ENCODE peak calls at places on chromosomes 3 and 15, in six cellular contexts. One of them, this sample, is unnamed.

GRCh38 chr15:80526556-80527340 is 122.6 kb downstream of the ARNT2 start:
- DNase-seq in activated T-helper 9 cell treated with anti-CD3 and anti-CD28 coated beads, Interleukin-2, amount 50 U/mL, for 16 hours: no peak
- DNase-seq in choroid plexus epithelial cell: peak; percentile 91
- DNase-seq in transverse colon: no peak
- DNase-seq in adipocyte: peak; percentile 48
- DNase-seq in islet precursor cell: no peak
- DNase-seq in this sample: no peak

GRCh38 chr3:73405853-73406252 is 218.9 kb downstream of the PDZRN3 start:
- DNase-seq in activated T-helper 9 cell treated with anti-CD3 and anti-CD28 coated beads, Interleukin-2, amount 50 U/mL, for 16 hours: no peak
- DNase-seq in transverse colon: no peak
- DNase-seq in islet precursor cell: no peak
- DNase-seq in adipocyte: peak; percentile 32
- DNase-seq in choroid plexus epithelial cell: no peak
- DNase-seq in this sample: no peak

GRCh38 chr15:55802600-55803376 is 59.8 kb upstream of the PRTG start:
- DNase-seq in choroid plexus epithelial cell: no peak
- DNase-seq in transverse colon: no peak
- DNase-seq in activated T-helper 9 cell treated with anti-CD3 and anti-CD28 coated beads, Interleukin-2, amount 50 U/mL, for 16 hours: no peak
- DNase-seq in adipocyte: no peak
- DNase-seq in islet precursor cell: peak; percentile 53
- DNase-seq in this sample: no peak

GRCh38 chr3:62727576-62727975 is 147.6 kb downstream of the CADPS start:
- DNase-seq in islet precursor cell: no peak
- DNase-seq in activated T-helper 9 cell treated with anti-CD3 and anti-CD28 coated beads, Interleukin-2, amount 50 U/mL, for 16 hours: no peak
- DNase-seq in adipocyte: no peak
- DNase-seq in transverse colon: no peak
- DNase-seq in choroid plexus epithelial cell: peak; percentile 2
- DNase-seq in this sample: no peak

GRCh38 chr3:32290619-32291018 is 52.1 kb downstream of the CMTM8 start:
- DNase-seq in activated T-helper 9 cell treated with anti-CD3 and anti-CD28 coated beads, Interleukin-2, amount 50 U/mL, for 16 hours: no peak
- DNase-seq in choroid plexus epithelial cell: no peak
- DNase-seq in adipocyte: no peak
- DNase-seq in islet precursor cell: no peak
- DNase-seq in transverse colon: no peak
- DNase-seq in this sample: peak; percentile 19

GRCh38 chr3:177810162-177810623 is 612.9 kb upstream of the TBL1XR1 start:
- DNase-seq in adipocyte: peak; percentile 96
- DNase-seq in islet precursor cell: no peak
- DNase-seq in choroid plexus epithelial cell: peak; percentile 97
- DNase-seq in activated T-helper 9 cell treated with anti-CD3 and anti-CD28 coated beads, Interleukin-2, amount 50 U/mL, for 16 hours: no peak
- DNase-seq in transverse colon: no peak
- DNase-seq in this sample: no peak

GRCh38 chr15:100689500-100689899 is 87.1 kb downstream of the ASB7 start:
- DNase-seq in islet precursor cell: no peak
- DNase-seq in choroid plexus epithelial cell: no peak
- DNase-seq in activated T-helper 9 cell treated with anti-CD3 and anti-CD28 coated beads, Interleukin-2, amount 50 U/mL, for 16 hours: no peak
- DNase-seq in transverse colon: no peak
- DNase-seq in adipocyte: no peak
- DNase-seq in this sample: no peak

GRCh38 chr3:101466465-101467309 is 46.3 kb downstream of the SENP7 start:
- DNase-seq in islet precursor cell: peak; percentile 85
- DNase-seq in activated T-helper 9 cell treated with anti-CD3 and anti-CD28 coated beads, Interleukin-2, amount 50 U/mL, for 16 hours: peak; percentile 54
- DNase-seq in transverse colon: peak; percentile 24
- DNase-seq in choroid plexus epithelial cell: no peak
- DNase-seq in adipocyte: no peak
- DNase-seq in this sample: peak; percentile 84

GRCh38 chr3:177569823-177570657 is 372.8 kb upstream of the TBL1XR1 start:
- DNase-seq in islet precursor cell: no peak
- DNase-seq in activated T-helper 9 cell treated with anti-CD3 and anti-CD28 coated beads, Interleukin-2, amount 50 U/mL, for 16 hours: no peak
- DNase-seq in adipocyte: no peak
- DNase-seq in choroid plexus epithelial cell: no peak
- DNase-seq in transverse colon: no peak
- DNase-seq in this sample: no peak

GRCh38 chr15:67253517-67254237 is 784 bp downstream of the AAGAB start:
- DNase-seq in choroid plexus epithelial cell: peak; percentile 10
- DNase-seq in transverse colon: no peak
- DNase-seq in adipocyte: peak; percentile 51
- DNase-seq in activated T-helper 9 cell treated with anti-CD3 and anti-CD28 coated beads, Interleukin-2, amount 50 U/mL, for 16 hours: no peak
- DNase-seq in islet precursor cell: no peak
- DNase-seq in this sample: no peak

GRCh38 chr3:108345492-108346205 is 49.3 kb downstream of the HHLA2 start:
- DNase-seq in islet precursor cell: peak; percentile 60
- DNase-seq in choroid plexus epithelial cell: peak; percentile 4
- DNase-seq in transverse colon: no peak
- DNase-seq in adipocyte: no peak
- DNase-seq in activated T-helper 9 cell treated with anti-CD3 and anti-CD28 coated beads, Interleukin-2, amount 50 U/mL, for 16 hours: no peak
- DNase-seq in this sample: no peak

GRCh38 chr15:77497108-77497737 is 76.5 kb downstream of the HMG20A start:
- DNase-seq in activated T-helper 9 cell treated with anti-CD3 and anti-CD28 coated beads, Interleukin-2, amount 50 U/mL, for 16 hours: no peak
- DNase-seq in islet precursor cell: peak; percentile 72
- DNase-seq in choroid plexus epithelial cell: peak; percentile 68
- DNase-seq in transverse colon: peak; percentile 22
- DNase-seq in adipocyte: peak; percentile 86
- DNase-seq in this sample: peak; percentile 73

GRCh38 chr15:25397110-25397509 is 41.7 kb downstream of the UBE3A start:
- DNase-seq in transverse colon: no peak
- DNase-seq in islet precursor cell: no peak
- DNase-seq in activated T-helper 9 cell treated with anti-CD3 and anti-CD28 coated beads, Interleukin-2, amount 50 U/mL, for 16 hours: no peak
- DNase-seq in choroid plexus epithelial cell: peak; percentile 18
- DNase-seq in adipocyte: no peak
- DNase-seq in this sample: no peak

GRCh38 chr15:58770519-58770856 is 614 bp upstream of the MINDY2 start:
- DNase-seq in adipocyte: no peak
- DNase-seq in activated T-helper 9 cell treated with anti-CD3 and anti-CD28 coated beads, Interleukin-2, amount 50 U/mL, for 16 hours: no peak
- DNase-seq in transverse colon: peak; percentile 16
- DNase-seq in choroid plexus epithelial cell: peak; percentile 93
- DNase-seq in islet precursor cell: no peak
- DNase-seq in this sample: no peak

GRCh38 chr3:105365171-105365535 is 1.6 kb upstream of the ALCAM start:
- DNase-seq in islet precursor cell: no peak
- DNase-seq in adipocyte: peak; percentile 43
- DNase-seq in choroid plexus epithelial cell: peak; percentile 50
- DNase-seq in transverse colon: no peak
- DNase-seq in activated T-helper 9 cell treated with anti-CD3 and anti-CD28 coated beads, Interleukin-2, amount 50 U/mL, for 16 hours: no peak
- DNase-seq in this sample: no peak

GRCh38 chr3:66484106-66484857 is 16.5 kb downstream of the LRIG1 start:
- DNase-seq in transverse colon: no peak
- DNase-seq in islet precursor cell: peak; percentile 9
- DNase-seq in choroid plexus epithelial cell: no peak
- DNase-seq in adipocyte: no peak
- DNase-seq in activated T-helper 9 cell treated with anti-CD3 and anti-CD28 coated beads, Interleukin-2, amount 50 U/mL, for 16 hours: no peak
- DNase-seq in this sample: no peak

GRCh38 chr3:122858373-122858772 is 63.5 kb downstream of the SLC49A4 start:
- DNase-seq in adipocyte: peak; percentile 68
- DNase-seq in choroid plexus epithelial cell: peak; percentile 70
- DNase-seq in activated T-helper 9 cell treated with anti-CD3 and anti-CD28 coated beads, Interleukin-2, amount 50 U/mL, for 16 hours: no peak
- DNase-seq in transverse colon: no peak
- DNase-seq in islet precursor cell: no peak
- DNase-seq in this sample: no peak

GRCh38 chr15:91559066-91559465 is 294.4 kb upstream of the SLCO3A1 start:
- DNase-seq in islet precursor cell: no peak
- DNase-seq in choroid plexus epithelial cell: no peak
- DNase-seq in adipocyte: no peak
- DNase-seq in transverse colon: no peak
- DNase-seq in activated T-helper 9 cell treated with anti-CD3 and anti-CD28 coated beads, Interleukin-2, amount 50 U/mL, for 16 hours: no peak
- DNase-seq in this sample: no peak

GRCh38 chr15:40825661-40826088 is 2.8 kb downstream of the PPP1R14D start:
- DNase-seq in activated T-helper 9 cell treated with anti-CD3 and anti-CD28 coated beads, Interleukin-2, amount 50 U/mL, for 16 hours: no peak
- DNase-seq in adipocyte: peak; percentile 62
- DNase-seq in islet precursor cell: peak; percentile 80
- DNase-seq in choroid plexus epithelial cell: peak; percentile 78
- DNase-seq in transverse colon: peak; percentile 80
- DNase-seq in this sample: no peak

GRCh38 chr15:93658026-93658790 is 569.2 kb upstream of the RGMA start:
- DNase-seq in islet precursor cell: no peak
- DNase-seq in activated T-helper 9 cell treated with anti-CD3 and anti-CD28 coated beads, Interleukin-2, amount 50 U/mL, for 16 hours: no peak
- DNase-seq in transverse colon: no peak
- DNase-seq in adipocyte: no peak
- DNase-seq in choroid plexus epithelial cell: no peak
- DNase-seq in this sample: no peak

GRCh38 chr3:162161595-162161994 is 665.0 kb downstream of the OTOL1 start:
- DNase-seq in adipocyte: no peak
- DNase-seq in transverse colon: no peak
- DNase-seq in choroid plexus epithelial cell: no peak
- DNase-seq in islet precursor cell: no peak
- DNase-seq in activated T-helper 9 cell treated with anti-CD3 and anti-CD28 coated beads, Interleukin-2, amount 50 U/mL, for 16 hours: no peak
- DNase-seq in this sample: no peak

This sample was measured in endodermal cell.